ENCODE peak calls at places on chromosomes 2 and 18, in six cellular contexts. One of them, this sample, is unnamed.

GRCh38 chr2:168465594-168465993 is 9.5 kb downstream of the CERS6 start:
- DNase-seq in upper lobe of left lung: no peak
- DNase-seq in fibroblast of mammary gland: peak
- DNase-seq in activated B cell treated with CpG ODN at 0.5 μM for 24 hours: no peak
- DNase-seq in ascending aorta: no peak
- DNase-seq in fibroblast of the aortic adventitia: no peak
- DNase-seq in this sample: no peak

GRCh38 chr2:58606799-58607198 is 365.7 kb upstream of the FANCL start:
- DNase-seq in upper lobe of left lung: no peak
- DNase-seq in fibroblast of mammary gland: peak
- DNase-seq in activated B cell treated with CpG ODN at 0.5 μM for 24 hours: no peak
- DNase-seq in ascending aorta: no peak
- DNase-seq in fibroblast of the aortic adventitia: peak
- DNase-seq in this sample: no peak

GRCh38 chr18:78984941-78985784 is 5.5 kb downstream of the SALL3 start:
- DNase-seq in upper lobe of left lung: no peak
- DNase-seq in fibroblast of mammary gland: peak
- DNase-seq in activated B cell treated with CpG ODN at 0.5 μM for 24 hours: no peak
- DNase-seq in ascending aorta: no peak
- DNase-seq in fibroblast of the aortic adventitia: peak
- DNase-seq in this sample: no peak

GRCh38 chr18:44079602-44080001 is 601.1 kb upstream of the SETBP1 start:
- DNase-seq in upper lobe of left lung: no peak
- DNase-seq in fibroblast of mammary gland: peak
- DNase-seq in activated B cell treated with CpG ODN at 0.5 μM for 24 hours: no peak
- DNase-seq in ascending aorta: no peak
- DNase-seq in fibroblast of the aortic adventitia: peak
- DNase-seq in this sample: no peak

GRCh38 chr2:60834270-60834717 is 47.1 kb upstream of the REL start:
- DNase-seq in upper lobe of left lung: no peak
- DNase-seq in fibroblast of mammary gland: no peak
- DNase-seq in activated B cell treated with CpG ODN at 0.5 μM for 24 hours: no peak
- DNase-seq in ascending aorta: no peak
- DNase-seq in fibroblast of the aortic adventitia: no peak
- DNase-seq in this sample: no peak

GRCh38 chr2:238286987-238287386 is 1.4 kb downstream of the PER2 start:
- DNase-seq in upper lobe of left lung: no peak
- DNase-seq in fibroblast of mammary gland: no peak
- DNase-seq in activated B cell treated with CpG ODN at 0.5 μM for 24 hours: no peak
- DNase-seq in ascending aorta: no peak
- DNase-seq in fibroblast of the aortic adventitia: no peak
- DNase-seq in this sample: no peak

GRCh38 chr2:86017901-86018896 is 87.5 kb downstream of the POLR1A start:
- DNase-seq in upper lobe of left lung: peak
- DNase-seq in fibroblast of mammary gland: no peak
- DNase-seq in activated B cell treated with CpG ODN at 0.5 μM for 24 hours: no peak
- DNase-seq in ascending aorta: peak
- DNase-seq in fibroblast of the aortic adventitia: no peak
- DNase-seq in this sample: no peak

GRCh38 chr2:170711774-170712652 is 3.1 kb upstream of the SP5 start:
- DNase-seq in upper lobe of left lung: peak
- DNase-seq in fibroblast of mammary gland: no peak
- DNase-seq in activated B cell treated with CpG ODN at 0.5 μM for 24 hours: no peak
- DNase-seq in ascending aorta: no peak
- DNase-seq in fibroblast of the aortic adventitia: no peak
- DNase-seq in this sample: no peak

GRCh38 chr2:96844405-96844808 is 586 bp upstream of the ANKRD23 start:
- DNase-seq in upper lobe of left lung: no peak
- DNase-seq in fibroblast of mammary gland: no peak
- DNase-seq in activated B cell treated with CpG ODN at 0.5 μM for 24 hours: no peak
- DNase-seq in ascending aorta: no peak
- DNase-seq in fibroblast of the aortic adventitia: no peak
- DNase-seq in this sample: no peak

GRCh38 chr2:96847586-96847985 is 3.8 kb upstream of the ANKRD23 start:
- DNase-seq in upper lobe of left lung: no peak
- DNase-seq in fibroblast of mammary gland: no peak
- DNase-seq in activated B cell treated with CpG ODN at 0.5 μM for 24 hours: no peak
- DNase-seq in ascending aorta: no peak
- DNase-seq in fibroblast of the aortic adventitia: no peak
- DNase-seq in this sample: no peak

GRCh38 chr2:96852667-96853066 is 5.1 kb downstream of the ANKRD39 start:
- DNase-seq in upper lobe of left lung: no peak
- DNase-seq in fibroblast of mammary gland: no peak
- DNase-seq in activated B cell treated with CpG ODN at 0.5 μM for 24 hours: no peak
- DNase-seq in ascending aorta: no peak
- DNase-seq in fibroblast of the aortic adventitia: no peak
- DNase-seq in this sample: no peak

GRCh38 chr2:96843538-96844268 is at the start of gene ANKRD23:
- DNase-seq in upper lobe of left lung: no peak
- DNase-seq in fibroblast of mammary gland: no peak
- DNase-seq in activated B cell treated with CpG ODN at 0.5 μM for 24 hours: no peak
- DNase-seq in ascending aorta: no peak
- DNase-seq in fibroblast of the aortic adventitia: no peak
- DNase-seq in this sample: no peak

GRCh38 chr2:96848264-96848663 is 4.4 kb upstream of the ANKRD23 start:
- DNase-seq in upper lobe of left lung: no peak
- DNase-seq in fibroblast of mammary gland: no peak
- DNase-seq in activated B cell treated with CpG ODN at 0.5 μM for 24 hours: no peak
- DNase-seq in ascending aorta: no peak
- DNase-seq in fibroblast of the aortic adventitia: no peak
- DNase-seq in this sample: no peak
- TF ChIP-seq CTCF in upper lobe of left lung: no peak
- TF ChIP-seq CTCF in fibroblast of mammary gland: no peak
- TF ChIP-seq CTCF in activated B cell treated with CpG ODN at 0.5 μM for 24 hours: no peak
- TF ChIP-seq CTCF in ascending aorta: no peak
- TF ChIP-seq CTCF in fibroblast of the aortic adventitia: no peak
- TF ChIP-seq CTCF in this sample: no peak

GRCh38 chr2:95316466-95317122 is 19.4 kb downstream of the KCNIP3 start:
- DNase-seq in upper lobe of left lung: no peak
- DNase-seq in fibroblast of mammary gland: peak
- DNase-seq in activated B cell treated with CpG ODN at 0.5 μM for 24 hours: no peak
- DNase-seq in ascending aorta: no peak
- DNase-seq in fibroblast of the aortic adventitia: peak
- DNase-seq in this sample: no peak
- TF ChIP-seq CTCF in upper lobe of left lung: no peak
- TF ChIP-seq CTCF in fibroblast of mammary gland: no peak
- TF ChIP-seq CTCF in activated B cell treated with CpG ODN at 0.5 μM for 24 hours: no peak
- TF ChIP-seq CTCF in ascending aorta: no peak
- TF ChIP-seq CTCF in fibroblast of the aortic adventitia: peak
- TF ChIP-seq CTCF in this sample: no peak

GRCh38 chr2:218230882-218231281 is 13.9 kb downstream of the ARPC2 start:
- DNase-seq in upper lobe of left lung: no peak
- DNase-seq in fibroblast of mammary gland: peak
- DNase-seq in activated B cell treated with CpG ODN at 0.5 μM for 24 hours: no peak
- DNase-seq in ascending aorta: no peak
- DNase-seq in fibroblast of the aortic adventitia: peak
- DNase-seq in this sample: no peak
- TF ChIP-seq CTCF in upper lobe of left lung: no peak
- TF ChIP-seq CTCF in fibroblast of mammary gland: peak
- TF ChIP-seq CTCF in activated B cell treated with CpG ODN at 0.5 μM for 24 hours: no peak
- TF ChIP-seq CTCF in ascending aorta: peak
- TF ChIP-seq CTCF in fibroblast of the aortic adventitia: no peak
- TF ChIP-seq CTCF in this sample: no peak

DNA sequence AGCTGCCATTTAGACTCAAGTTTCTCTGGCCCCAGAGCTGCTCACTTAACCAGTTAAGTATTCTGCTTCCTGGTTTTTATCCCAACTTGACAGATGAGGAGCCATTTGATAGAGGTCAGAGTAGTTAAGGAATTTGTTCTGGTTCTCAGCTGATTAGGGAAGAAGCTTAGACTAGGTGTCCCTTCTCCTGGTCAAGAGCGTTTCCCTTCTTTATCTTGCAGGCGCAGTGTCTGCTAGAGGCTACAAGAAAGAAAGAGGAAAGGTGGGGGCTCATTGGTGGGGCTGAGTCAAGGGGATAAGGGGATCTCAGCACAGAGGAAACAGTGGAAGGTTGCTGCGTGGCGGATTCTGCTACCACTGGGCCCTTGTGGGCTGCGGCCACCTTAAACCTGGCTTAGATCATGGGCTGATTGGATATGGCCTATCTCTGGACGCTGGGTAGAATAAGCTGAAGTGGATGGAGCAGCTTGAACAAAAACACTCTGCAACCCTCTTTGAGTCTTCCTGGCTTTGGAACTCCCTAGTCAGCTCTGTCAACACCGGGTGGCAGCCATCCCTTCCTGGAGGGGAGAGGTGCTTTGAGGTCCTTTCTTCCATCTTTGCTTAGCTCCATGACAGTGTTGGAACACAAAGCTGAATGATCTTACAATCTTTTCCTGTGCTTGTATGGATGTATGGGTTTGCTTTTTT is 70.8 kb downstream of the QPCT start:
- DNase-seq in upper lobe of left lung: peak
- DNase-seq in fibroblast of mammary gland: peak
- DNase-seq in activated B cell treated with CpG ODN at 0.5 μM for 24 hours: no peak
- DNase-seq in ascending aorta: no peak
- DNase-seq in fibroblast of the aortic adventitia: peak
- DNase-seq in this sample: no peak
- TF ChIP-seq CTCF in upper lobe of left lung: no peak
- TF ChIP-seq CTCF in fibroblast of mammary gland: peak
- TF ChIP-seq CTCF in activated B cell treated with CpG ODN at 0.5 μM for 24 hours: no peak
- TF ChIP-seq CTCF in ascending aorta: no peak
- TF ChIP-seq CTCF in fibroblast of the aortic adventitia: peak
- TF ChIP-seq CTCF in this sample: peak

This sample was measured in D721Med.